ENCODE peak calls at places on chromosomes 16 and 17, in eight cellular contexts. M is Panc1, D is fibroblast of mammary gland, Z is astrocyte of the cerebellum, L is sigmoid colon, P is OCI-LY7, I is MM.1S, C is PC-3. A is an unnamed sample.

GRCh38 chr16:89409161-89409711 is 81.1 kb downstream of the ANKRD11 start:
- DNase-seq in D (peak; percentile 76), M (no peak), C (peak; percentile 32), L (no peak), Z (no peak), I (no peak), P (no peak), A (peak; percentile 23)

GRCh38 chr16:57639172-57639571 is 10.7 kb downstream of the ADGRG1 start:
- DNase-seq in M (no peak), P (peak; percentile 37), D (no peak), C (no peak), I (no peak), Z (no peak), L (no peak), A (no peak)

GRCh38 chr17:76884995-76885896 is 17.0 kb downstream of the MGAT5B start:
- DNase-seq in D (no peak), M (no peak), P (no peak), I (no peak), L (no peak), C (no peak), Z (no peak), A (no peak)

GRCh38 chr16:69820926-69821541 is 58.9 kb downstream of the WWP2 start:
- DNase-seq in M (no peak), Z (no peak), P (no peak), I (no peak), C (no peak), D (peak; percentile 20), L (no peak), A (peak; percentile 23)

GRCh38 chr17:40472733-40473452 is 28.5 kb downstream of the TNS4 start:
- DNase-seq in M (no peak), D (peak; percentile 45), L (no peak), C (peak; percentile 50), I (no peak), P (no peak), Z (no peak), A (peak; percentile 49)

GRCh38 chr16:78478267-78478821 is 378.9 kb downstream of the WWOX start:
- DNase-seq in D (peak; percentile 0), C (no peak), Z (no peak), M (no peak), I (peak; percentile 22), P (no peak), L (no peak), A (no peak)

GRCh38 chr16:67173808-67174705 is 3.7 kb downstream of the NOL3 start:
- DNase-seq in I (peak; percentile 94), P (peak; percentile 35), C (peak; percentile 87), Z (no peak), M (no peak), L (peak; percentile 96), D (peak; percentile 77), A (peak; percentile 72)

GRCh38 chr16:85759631-85760419 is 8.9 kb upstream of the C16orf74 start:
- DNase-seq in C (peak; percentile 52), I (no peak), M (peak; percentile 17), Z (no peak), P (peak; percentile 75), L (no peak), D (no peak), A (no peak)

GRCh38 chr17:28367641-28368305 is 2.3 kb downstream of the VTN start:
- DNase-seq in P (no peak), I (no peak), Z (no peak), C (no peak), D (no peak), L (no peak), M (no peak), A (no peak)

GRCh38 chr17:28365487-28365886 is 488 bp upstream of the SEBOX start:
- DNase-seq in M (no peak), D (no peak), Z (no peak), L (no peak), C (no peak), P (no peak), I (no peak), A (no peak)

GRCh38 chr17:28364665-28365363 is at the start of gene SEBOX:
- DNase-seq in Z (no peak), I (no peak), L (no peak), P (no peak), C (no peak), D (no peak), M (no peak), A (no peak)

GRCh38 chr17:28368306-28368831 is 1.7 kb downstream of the VTN start:
- DNase-seq in L (no peak), D (no peak), P (no peak), C (no peak), Z (no peak), M (no peak), I (no peak), A (no peak)

GRCh38 chr17:28366605-28367004 is 1.6 kb upstream of the SEBOX start:
- DNase-seq in Z (no peak), M (no peak), P (peak; percentile 25), L (no peak), C (no peak), D (no peak), I (no peak), A (no peak)
- TF ChIP-seq CTCF in Z (no peak), M (no peak), P (peak; percentile 53), L (no peak), C (no peak), D (peak; percentile 1), I (no peak), A (peak; percentile 8)

GRCh38 chr17:53336281-53336680 is 486.4 kb upstream of the KIF2B start:
- DNase-seq in L (no peak), C (no peak), P (no peak), D (no peak), Z (no peak), M (no peak), I (no peak), A (no peak)
- H3K4me3 ChIP-seq in L (no peak overlapping the region), C (no peak overlapping the region), P (no peak overlapping the region), D (no peak overlapping the region), Z (no peak overlapping the region), M (no peak overlapping the region), I (no peak overlapping the region), A (no peak overlapping the region)

DNA sequence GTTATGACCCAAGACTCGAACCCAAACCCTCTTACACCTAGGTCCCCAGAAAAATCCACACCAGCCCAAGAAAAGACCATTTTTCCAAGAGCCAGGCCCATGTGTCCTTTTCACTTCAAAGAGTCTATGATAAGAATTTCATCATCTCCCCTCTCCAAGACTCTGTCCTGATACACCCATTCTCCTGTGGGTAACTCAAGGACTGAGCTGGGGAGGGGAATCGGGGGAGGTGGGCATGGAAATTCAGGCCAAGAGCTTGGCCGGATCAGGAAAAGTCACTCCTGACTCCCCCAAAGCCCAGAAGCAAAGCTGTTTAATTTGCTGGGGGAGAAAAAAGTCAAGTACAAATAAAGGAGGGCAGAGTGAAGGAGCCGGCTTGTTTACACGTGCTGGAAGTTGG is 3.7 kb downstream of the ACLY start:
- DNase-seq in P (no peak), D (no peak), M (no peak), I (no peak), L (no peak), C (no peak), Z (no peak), A (no peak)
- TF ChIP-seq CTCF in P (no peak), D (no peak), M (no peak), I (no peak), L (no peak), C (no peak), Z (no peak), A (no peak)

DNA sequence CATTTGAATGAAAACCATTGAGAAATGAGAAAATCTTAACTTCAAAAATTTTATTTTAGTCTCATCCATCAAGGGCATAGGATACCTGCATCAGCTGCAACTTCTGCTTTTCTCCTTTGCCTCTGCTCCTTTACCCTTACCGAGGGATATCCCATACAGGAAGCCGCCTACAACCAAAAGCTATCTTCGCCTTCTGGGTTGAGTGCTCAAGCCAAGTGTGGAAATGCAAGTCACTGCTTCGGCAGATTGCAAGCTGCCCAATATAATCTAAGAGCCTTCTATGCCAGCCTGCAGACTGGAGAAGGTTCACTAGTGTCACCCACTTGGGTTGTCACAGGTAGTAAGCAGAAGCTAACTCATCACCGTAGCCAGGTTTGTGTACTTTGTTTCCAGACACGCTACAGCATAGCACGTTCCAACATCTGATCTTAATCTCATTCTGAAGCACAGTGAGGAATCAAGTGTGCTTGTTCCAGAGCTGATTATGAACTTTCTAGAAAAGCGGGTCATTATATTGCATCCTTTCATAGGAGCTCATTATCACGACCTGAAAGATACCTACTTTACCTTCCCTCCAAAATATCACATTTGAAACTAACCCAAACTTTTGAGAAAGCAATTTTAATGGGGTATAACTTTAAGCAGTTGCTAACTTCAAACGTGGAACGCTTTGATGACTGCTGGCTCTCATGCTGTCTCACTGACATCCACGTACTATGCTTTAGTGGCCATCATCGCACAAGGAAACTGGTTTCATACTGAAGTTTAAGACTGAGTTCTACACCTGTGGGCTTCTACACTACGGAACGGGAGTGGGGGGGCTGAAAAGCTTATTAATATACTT is 8.0 kb upstream of the UNK start:
- DNase-seq in P (no peak), Z (no peak), I (no peak), L (peak; percentile 61), C (no peak), D (peak; percentile 25), M (no peak), A (peak; percentile 40)
- H3K4me3 ChIP-seq in P (peak overlapping the region; percentile 83), Z (peak overlapping the region; percentile 84), I (no peak overlapping the region), L (peak overlapping the region; percentile 81), C (peak overlapping the region; percentile 81), D (peak overlapping the region; percentile 88), M (no peak overlapping the region), A (peak overlapping the region; percentile 93)

DNA sequence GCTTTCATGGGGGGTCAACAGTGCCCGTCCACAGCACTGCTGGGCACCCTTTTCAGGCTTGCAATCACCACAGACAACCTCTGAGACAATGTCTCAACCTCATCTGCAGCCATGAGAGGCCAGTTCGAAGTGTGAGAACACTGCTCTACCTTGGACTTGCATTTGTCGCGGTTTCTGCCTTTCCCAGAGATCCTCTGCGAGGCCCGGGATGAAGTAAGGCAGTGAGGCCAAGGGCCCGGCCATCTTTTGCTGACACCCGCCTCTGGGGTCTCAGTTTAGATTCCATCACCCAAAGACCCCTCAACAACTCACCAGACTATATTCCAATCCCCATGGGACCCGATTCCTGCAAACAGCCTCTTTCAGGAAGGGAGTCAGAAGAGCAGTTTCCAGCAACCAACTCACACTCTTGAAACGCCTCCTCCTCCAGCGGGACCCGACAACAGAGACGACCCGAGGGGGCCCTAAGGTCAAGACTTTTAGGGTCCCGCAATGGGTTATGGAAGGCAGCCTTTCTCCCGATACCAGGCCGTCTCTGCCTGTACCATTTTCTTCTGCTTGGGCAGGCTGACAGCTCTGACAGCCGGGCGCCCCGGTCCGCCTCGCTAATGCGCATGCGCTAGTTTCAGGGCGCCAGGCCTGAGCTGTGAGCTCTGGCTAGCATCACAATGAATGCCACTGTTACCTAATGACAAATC is 576.0 kb downstream of the KCNJ18 start:
- DNase-seq in C (no peak), P (no peak), Z (no peak), L (no peak), M (no peak), I (no peak), D (no peak), A (no peak)
- TF ChIP-seq CTCF in C (no peak), P (no peak), Z (no peak), L (no peak), M (no peak), I (no peak), D (no peak), A (no peak)